ENCODE peak calls at places on chromosome 6, in four cellular contexts. F is lower leg skin, P is uterus, Q is stomach. L is an unnamed sample.

GRCh38 chr6:84052204-84052882 is 18.8 kb downstream of the MRAP2 start:
- DNase-seq in F (no peak), P (no peak), Q (no peak), L (no peak)

GRCh38 chr6:43996614-43997341 is 130.5 kb downstream of the MRPL14 start:
- DNase-seq in F (no peak), P (no peak), Q (no peak), L (no peak)

GRCh38 chr6:151149788-151150187 is 90.0 kb upstream of the AKAP12 start:
- DNase-seq in F (no peak), P (no peak), Q (no peak), L (no peak)

GRCh38 chr6:67133973-67134372 is 1426.9 kb upstream of the EYS start:
- DNase-seq in F (no peak), P (no peak), Q (no peak), L (no peak)

GRCh38 chr6:36314221-36315014 is 22.3 kb downstream of the BNIP5 start:
- DNase-seq in F (no peak), P (no peak), Q (no peak), L (no peak)

GRCh38 chr6:154888426-154888825 is 106.7 kb upstream of the TIAM2 start:
- DNase-seq in F (no peak), P (no peak), Q (no peak), L (no peak)

GRCh38 chr6:111837641-111838500 is 35.4 kb downstream of the FYN start:
- DNase-seq in F (no peak), P (no peak), Q (no peak), L (no peak)

GRCh38 chr6:30876039-30876730 is 8.1 kb upstream of the DDR1 start:
- DNase-seq in F (peak; percentile 69), P (peak; percentile 61), Q (no peak), L (no peak)

GRCh38 chr6:122151066-122151465 is 248.4 kb upstream of the HSF2 start:
- DNase-seq in F (no peak), P (no peak), Q (no peak), L (no peak)

GRCh38 chr6:13287104-13287503 is 41.2 kb downstream of the TBC1D7 start:
- DNase-seq in F (peak; percentile 26), P (no peak), Q (no peak), L (peak; percentile 30)
- TF ChIP-seq POLR2A in F (no peak), P (no peak), Q (no peak), L (no peak)

GRCh38 chr6:4957521-4958231 is 46.2 kb downstream of the RPP40 start:
- DNase-seq in F (peak; percentile 42), P (no peak), Q (no peak), L (no peak)
- TF ChIP-seq POLR2A in F (no peak), P (no peak), Q (no peak), L (no peak)

GRCh38 chr6:87152528-87152950 is 2.8 kb upstream of the ZNF292 start:
- DNase-seq in F (no peak), P (no peak), Q (no peak), L (no peak)

GRCh38 chr6:87154641-87155271 is 609 bp upstream of the ZNF292 start:
- DNase-seq in F (no peak), P (no peak), Q (no peak), L (no peak)

GRCh38 chr6:87155272-87155919 is at the start of gene ZNF292:
- DNase-seq in F (peak; percentile 99), P (peak; percentile 94), Q (peak; percentile 97), L (peak; percentile 96)

GRCh38 chr6:87151471-87151785 is 3.9 kb upstream of the ZNF292 start:
- DNase-seq in F (no peak), P (no peak), Q (no peak), L (no peak)

GRCh38 chr6:87151786-87152527 is 3.4 kb upstream of the ZNF292 start:
- DNase-seq in F (peak; percentile 92), P (peak; percentile 66), Q (peak; percentile 69), L (peak; percentile 68)
- TF ChIP-seq POLR2A in F (no peak), P (peak; percentile 36), Q (no peak), L (peak; percentile 27)

DNA sequence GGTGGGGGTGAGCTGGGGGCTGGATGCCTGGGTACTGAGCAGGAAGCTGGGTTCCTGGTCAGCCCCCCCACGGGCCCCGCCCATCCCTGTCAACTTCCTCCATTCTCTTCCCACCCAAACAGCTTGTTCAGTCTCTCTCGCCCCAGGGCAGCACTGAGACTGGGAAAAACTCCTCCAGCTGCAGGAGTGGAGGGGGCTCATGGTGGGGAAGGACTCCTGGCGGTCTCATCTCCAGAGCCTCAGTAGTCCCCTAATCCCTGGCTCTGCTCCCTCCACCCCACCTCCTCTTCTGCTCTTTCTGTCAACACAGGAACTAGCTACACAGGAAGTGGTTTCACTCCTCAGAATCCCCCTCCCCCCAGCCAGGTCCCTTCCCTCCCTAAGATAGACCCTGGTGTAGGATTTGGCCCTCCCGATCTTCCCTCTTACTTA is at the start of gene GPSM3:
- DNase-seq in F (peak; percentile 94), P (no peak), Q (peak; percentile 54), L (peak; percentile 69)
- TF ChIP-seq POLR2A in F (no peak), P (no peak), Q (no peak), L (no peak)

GRCh38 chr6:82910818-82911217 is 154.8 kb downstream of the UBE3D start:
- DNase-seq in F (no peak), P (no peak), Q (no peak), L (no peak)
- TF ChIP-seq POLR2A in F (no peak), P (no peak), Q (no peak), L (no peak)

GRCh38 chr6:140376209-140376608 is 1001.8 kb upstream of the CITED2 start:
- DNase-seq in F (no peak), P (no peak), Q (no peak), L (no peak)
- TF ChIP-seq POLR2A in F (no peak), P (no peak), Q (no peak), L (no peak)

DNA sequence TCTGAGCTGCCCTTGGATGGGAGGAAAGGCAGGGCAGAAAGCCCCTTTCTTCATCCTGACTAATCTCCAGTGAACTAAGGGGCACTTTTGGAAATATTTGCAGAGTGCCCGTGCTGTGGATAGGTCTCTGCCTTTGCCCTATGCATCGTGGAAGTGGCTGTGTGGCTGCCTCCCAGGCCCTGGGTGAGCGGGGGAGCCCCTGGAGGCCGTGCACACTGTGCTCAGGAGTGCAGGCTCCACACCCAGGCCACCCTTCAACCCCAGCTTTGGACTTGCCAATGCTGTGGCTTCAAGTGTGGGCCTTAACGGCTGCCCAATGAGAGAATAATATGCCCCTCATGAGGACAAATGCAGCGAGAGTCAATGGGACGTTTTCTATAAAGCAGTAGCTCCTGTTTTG is 36.7 kb upstream of the ARMC2 start:
- DNase-seq in F (no peak), P (no peak), Q (no peak), L (no peak)
- TF ChIP-seq POLR2A in F (no peak), P (no peak), Q (no peak), L (no peak)

GRCh38 chr6:142152731-142153130 is 5.7 kb downstream of the VTA1 start:
- DNase-seq in F (no peak), P (no peak), Q (no peak), L (no peak)

GRCh38 chr6:142146828-142147662 is at the start of the genes NMBR and VTA1:
- DNase-seq in F (peak; percentile 99), P (peak; percentile 97), Q (peak; percentile 97), L (peak; percentile 98)
- TF ChIP-seq POLR2A in F (no peak), P (peak; percentile 33), Q (no peak), L (peak; percentile 27)

L was measured in right lobe of liver.